ENCODE peak calls at places on chromosome 10, in ten cellular contexts. A is Panc1; H is BE2C; N is Peyer's patch; Y is psoas muscle; C is effector memory CD4-positive, alpha-beta T cell; K is lower lobe of right lung; D is PC-3; G is hepatocyte; T is right atrium auricular region. B is an unnamed sample.

GRCh38 chr10:361203-362135 is 226.2 kb downstream of the ZMYND11 start:
- DNase-seq in A (no peak), H (no peak), N (no peak), Y (no peak), C (no peak), K (no peak), D (no peak), G (peak; percentile 48), T (no peak), B (no peak)

GRCh38 chr10:132107211-132107946 is 41.6 kb downstream of the JAKMIP3 start:
- DNase-seq in A (no peak), H (peak; percentile 34), N (no peak), Y (no peak), C (no peak), K (peak; percentile 30), D (no peak), G (no peak), T (peak; percentile 53), B (no peak)

GRCh38 chr10:133339708-133340380 is 3.1 kb upstream of the CALY start:
- DNase-seq in A (no peak), H (no peak), N (no peak), Y (no peak), C (no peak), K (peak; percentile 39), D (no peak), G (no peak), T (no peak), B (no peak)

GRCh38 chr10:124741281-124741921 is 2.8 kb downstream of the FAM53B start:
- DNase-seq in A (no peak), H (peak; percentile 78), N (peak; percentile 89), Y (peak; percentile 84), C (peak; percentile 57), K (peak; percentile 88), D (peak; percentile 71), G (peak; percentile 89), T (peak; percentile 93), B (peak; percentile 79)

GRCh38 chr10:3433131-3433530 is 260.5 kb upstream of the PITRM1 start:
- DNase-seq in A (no peak), H (no peak), N (no peak), Y (no peak), C (no peak), K (no peak), D (no peak), G (no peak), T (no peak), B (no peak)

GRCh38 chr10:119429771-119430170 is 112.7 kb downstream of the RGS10 start:
- DNase-seq in A (no peak), H (no peak), N (no peak), Y (no peak), C (no peak), K (no peak), D (no peak), G (no peak), T (no peak), B (no peak)

GRCh38 chr10:86795353-86795752 is 38.9 kb downstream of the BMPR1A start:
- DNase-seq in A (peak; percentile 5), H (no peak), N (no peak), Y (no peak), C (no peak), K (no peak), D (peak; percentile 54), G (peak; percentile 41), T (no peak), B (no peak)

GRCh38 chr10:6320320-6321010 is 117.7 kb downstream of the PFKFB3 start:
- DNase-seq in A (no peak), H (no peak), N (peak; percentile 82), Y (no peak), C (no peak), K (no peak), D (no peak), G (no peak), T (no peak), B (no peak)

GRCh38 chr10:13331641-13332040 is 16.5 kb downstream of the SEPHS1 start:
- DNase-seq in A (no peak), H (no peak), N (no peak), Y (no peak), C (no peak), K (no peak), D (no peak), G (no peak), T (no peak), B (no peak)
- H3K36me3 ChIP-seq in A (no peaks in the 10 kb centered on the region), H (peaks cover 53% of the 10 kb centered on the region), N (no peaks in the 10 kb centered on the region), Y (peaks cover 92% of the 10 kb centered on the region), C (peaks cover 63% of the 10 kb centered on the region), K (peaks cover 98% of the 10 kb centered on the region), D (no peaks in the 10 kb centered on the region), G (no peaks in the 10 kb centered on the region), T (peaks cover 62% of the 10 kb centered on the region), B (peaks cover 43% of the 10 kb centered on the region)

GRCh38 chr10:101222247-101222531 is 7.1 kb downstream of the LBX1 start:
- DNase-seq in A (no peak), H (no peak), N (no peak), Y (no peak), C (no peak), K (no peak), D (no peak), G (no peak), T (no peak), B (no peak)

GRCh38 chr10:101219946-101220451 is 9.3 kb downstream of the LBX1 start:
- DNase-seq in A (no peak), H (no peak), N (no peak), Y (no peak), C (no peak), K (no peak), D (no peak), G (no peak), T (no peak), B (no peak)

GRCh38 chr10:101223274-101224059 is 5.8 kb downstream of the LBX1 start:
- DNase-seq in A (no peak), H (no peak), N (no peak), Y (no peak), C (no peak), K (no peak), D (no peak), G (no peak), T (no peak), B (no peak)

GRCh38 chr10:101222683-101223273 is 6.5 kb downstream of the LBX1 start:
- DNase-seq in A (no peak), H (no peak), N (no peak), Y (no peak), C (no peak), K (no peak), D (no peak), G (no peak), T (no peak), B (no peak)

DNA sequence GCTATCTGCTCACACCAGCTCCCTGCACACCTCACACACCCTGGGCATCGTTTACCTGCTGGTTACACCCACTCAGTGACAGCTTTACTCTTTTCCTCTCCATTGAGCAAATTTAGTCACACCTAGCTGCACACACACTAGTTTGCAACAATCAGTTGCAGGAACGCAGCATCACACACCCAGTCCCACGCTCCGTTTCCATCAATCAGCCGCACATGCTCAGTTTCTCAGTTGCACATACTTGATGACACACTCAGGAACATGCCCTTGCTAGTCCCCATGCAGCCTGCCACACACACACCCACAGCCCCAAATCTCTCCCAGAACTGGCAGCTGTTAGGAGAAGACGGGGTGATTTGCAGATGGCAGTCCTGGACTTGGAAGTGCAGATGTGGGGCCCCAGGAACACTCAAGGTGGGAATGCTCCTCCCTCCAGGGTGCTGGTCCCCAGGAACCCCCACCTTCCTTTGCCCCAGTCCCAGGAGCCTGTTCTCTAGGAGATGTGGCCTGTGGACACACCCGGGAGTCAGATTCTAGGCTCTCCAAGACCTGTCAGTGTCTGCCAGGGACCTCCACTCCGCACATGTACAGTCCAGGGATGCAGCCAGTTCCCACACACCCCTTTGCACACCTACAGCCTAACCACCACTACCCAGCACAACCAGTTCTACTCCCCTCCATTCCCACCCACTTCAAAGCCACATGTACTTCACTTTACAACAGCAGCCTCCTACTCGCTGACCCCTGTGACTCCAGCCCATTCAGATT is 7.6 kb downstream of the LBX1 start:
- DNase-seq in A (no peak), H (no peak), N (no peak), Y (no peak), C (no peak), K (no peak), D (no peak), G (no peak), T (no peak), B (no peak)
- H3K4me1 ChIP-seq in A (no peaks in the 10 kb centered on the region), H (peaks cover 8% of the 10 kb centered on the region), N (peaks cover 19% of the 10 kb centered on the region), Y (peaks cover 13% of the 10 kb centered on the region), C (peaks cover 55% of the 10 kb centered on the region), K (peaks cover 51% of the 10 kb centered on the region), D (peaks cover 5% of the 10 kb centered on the region), G (peaks cover 20% of the 10 kb centered on the region), T (no peaks in the 10 kb centered on the region), B (peaks cover 56% of the 10 kb centered on the region)

DNA sequence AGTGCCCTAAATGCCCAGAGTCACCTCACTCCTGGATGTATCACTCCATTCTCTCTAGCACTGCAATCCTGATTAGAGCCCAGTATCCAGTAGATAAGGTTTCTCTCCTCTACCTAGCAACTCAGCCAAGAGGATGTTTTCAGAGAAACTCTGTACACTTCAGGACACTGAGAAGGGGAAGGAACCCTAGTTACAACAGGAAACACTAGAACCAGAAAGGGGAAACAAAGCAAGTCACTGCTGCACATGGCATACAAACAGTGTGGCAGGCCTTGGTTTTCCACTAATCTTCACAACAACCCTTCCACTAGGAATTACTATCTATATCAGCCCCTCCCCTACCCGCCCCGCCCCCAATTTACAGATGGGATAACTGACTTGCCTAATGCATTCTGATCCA is 1.6 kb downstream of the FAM204A start:
- DNase-seq in A (no peak), H (no peak), N (no peak), Y (no peak), C (no peak), K (no peak), D (no peak), G (no peak), T (no peak), B (no peak)
- H3K4me3 ChIP-seq in A (no peak overlapping the region), H (no peak overlapping the region), N (no peak overlapping the region), Y (peak overlapping the region; percentile 78), C (no peak overlapping the region), K (peak overlapping the region; percentile 98), D (no peak overlapping the region), G (no peak overlapping the region), T (no peak overlapping the region), B (no peak overlapping the region)

GRCh38 chr10:28977518-28977917 is 300.2 kb downstream of the BAMBI start:
- DNase-seq in A (no peak), H (no peak), N (no peak), Y (no peak), C (no peak), K (no peak), D (no peak), G (no peak), T (no peak), B (no peak)

GRCh38 chr10:28981007-28981406 is 303.7 kb downstream of the BAMBI start:
- DNase-seq in A (no peak), H (no peak), N (no peak), Y (no peak), C (no peak), K (no peak), D (no peak), G (no peak), T (no peak), B (no peak)

GRCh38 chr10:28982950-28983349 is 305.6 kb downstream of the BAMBI start:
- DNase-seq in A (no peak), H (no peak), N (no peak), Y (no peak), C (no peak), K (no peak), D (no peak), G (no peak), T (no peak), B (no peak)

GRCh38 chr10:28983799-28984198 is 305.1 kb upstream of the LYZL1 start:
- DNase-seq in A (no peak), H (no peak), N (no peak), Y (no peak), C (no peak), K (no peak), D (no peak), G (no peak), T (no peak), B (no peak)

GRCh38 chr10:28980264-28980663 is 302.9 kb downstream of the BAMBI start:
- DNase-seq in A (no peak), H (no peak), N (no peak), Y (no peak), C (no peak), K (no peak), D (no peak), G (no peak), T (no peak), B (no peak)
- H3K36me3 ChIP-seq in A (no peaks in the 10 kb centered on the region), H (no peaks in the 10 kb centered on the region), N (no peaks in the 10 kb centered on the region), Y (no peaks in the 10 kb centered on the region), C (no peaks in the 10 kb centered on the region), K (no peaks in the 10 kb centered on the region), D (no peaks in the 10 kb centered on the region), G (no peaks in the 10 kb centered on the region), T (no peaks in the 10 kb centered on the region), B (no peaks in the 10 kb centered on the region)